ENCODE peak calls at places on chromosome 14, in eight cellular contexts. One of them, this sample, is unnamed.

GRCh38 chr14:30656190-30656632 is 34.1 kb downstream of the SCFD1 start:
- DNase-seq in HepG2: peak; percentile 68
- DNase-seq in GM12878: peak; percentile 4
- DNase-seq in H1: peak; percentile 66
- DNase-seq in A549: peak; percentile 39
- DNase-seq in endothelial cell of umbilical vein: peak; percentile 35
- DNase-seq in K562: peak; percentile 14
- DNase-seq in IMR-90: peak; percentile 26
- DNase-seq in this sample: peak; percentile 15

GRCh38 chr14:99260652-99261551 is 11.1 kb downstream of the BCL11B start:
- DNase-seq in endothelial cell of umbilical vein: no peak
- DNase-seq in IMR-90: no peak
- DNase-seq in A549: no peak
- DNase-seq in K562: no peak
- DNase-seq in H1: no peak
- DNase-seq in GM12878: no peak
- DNase-seq in HepG2: no peak
- DNase-seq in this sample: no peak

GRCh38 chr14:104590240-104590965 is 10.8 kb downstream of the C14orf180 start:
- DNase-seq in A549: no peak
- DNase-seq in HepG2: no peak
- DNase-seq in GM12878: no peak
- DNase-seq in endothelial cell of umbilical vein: no peak
- DNase-seq in H1: no peak
- DNase-seq in K562: no peak
- DNase-seq in IMR-90: no peak
- DNase-seq in this sample: no peak

GRCh38 chr14:93970967-93971634 is 5.3 kb downstream of the ASB2 start:
- DNase-seq in K562: no peak
- DNase-seq in GM12878: no peak
- DNase-seq in HepG2: no peak
- DNase-seq in endothelial cell of umbilical vein: no peak
- DNase-seq in IMR-90: peak; percentile 18
- DNase-seq in H1: no peak
- DNase-seq in A549: no peak
- DNase-seq in this sample: no peak

GRCh38 chr14:31550589-31550988 is 10.6 kb upstream of the NUBPL start:
- DNase-seq in H1: no peak
- DNase-seq in K562: no peak
- DNase-seq in GM12878: no peak
- DNase-seq in endothelial cell of umbilical vein: no peak
- DNase-seq in IMR-90: no peak
- DNase-seq in HepG2: no peak
- DNase-seq in A549: no peak
- DNase-seq in this sample: no peak

GRCh38 chr14:59360923-59361794 is 104.0 kb downstream of the GPR135 start:
- DNase-seq in H1: no peak
- DNase-seq in A549: peak; percentile 90
- DNase-seq in HepG2: peak; percentile 59
- DNase-seq in IMR-90: peak; percentile 82
- DNase-seq in endothelial cell of umbilical vein: peak; percentile 43
- DNase-seq in GM12878: no peak
- DNase-seq in K562: peak; percentile 42
- DNase-seq in this sample: peak; percentile 86

GRCh38 chr14:91119556-91120311 is 5.9 kb downstream of the DGLUCY start:
- DNase-seq in HepG2: no peak
- DNase-seq in IMR-90: peak; percentile 89
- DNase-seq in endothelial cell of umbilical vein: peak; percentile 41
- DNase-seq in H1: no peak
- DNase-seq in K562: no peak
- DNase-seq in GM12878: no peak
- DNase-seq in A549: peak; percentile 33
- DNase-seq in this sample: peak; percentile 81

GRCh38 chr14:47539065-47539464 is 136.3 kb downstream of the MDGA2 start:
- DNase-seq in IMR-90: no peak
- DNase-seq in K562: no peak
- DNase-seq in A549: peak; percentile 13
- DNase-seq in endothelial cell of umbilical vein: peak; percentile 13
- DNase-seq in HepG2: peak; percentile 10
- DNase-seq in H1: peak; percentile 53
- DNase-seq in GM12878: no peak
- DNase-seq in this sample: no peak

GRCh38 chr14:90870950-90871604 is 54.8 kb upstream of the TTC7B start:
- DNase-seq in HepG2: no peak
- DNase-seq in K562: no peak
- DNase-seq in IMR-90: peak; percentile 6
- DNase-seq in GM12878: no peak
- DNase-seq in A549: no peak
- DNase-seq in H1: no peak
- DNase-seq in endothelial cell of umbilical vein: no peak
- DNase-seq in this sample: no peak

GRCh38 chr14:63840981-63841380 is 11.8 kb upstream of the SYNE2 start:
- DNase-seq in K562: no peak
- DNase-seq in HepG2: peak; percentile 44
- DNase-seq in endothelial cell of umbilical vein: no peak
- DNase-seq in IMR-90: no peak
- DNase-seq in H1: peak; percentile 89
- DNase-seq in A549: no peak
- DNase-seq in GM12878: no peak
- DNase-seq in this sample: no peak

GRCh38 chr14:98393527-98393926 is 878.5 kb downstream of the BCL11B start:
- DNase-seq in K562: no peak
- DNase-seq in HepG2: no peak
- DNase-seq in endothelial cell of umbilical vein: no peak
- DNase-seq in IMR-90: no peak
- DNase-seq in A549: no peak
- DNase-seq in GM12878: no peak
- DNase-seq in H1: no peak
- DNase-seq in this sample: no peak

GRCh38 chr14:64762044-64763034 is 58.1 kb downstream of the PLEKHG3 start:
- DNase-seq in endothelial cell of umbilical vein: peak; percentile 89
- DNase-seq in GM12878: no peak
- DNase-seq in H1: no peak
- DNase-seq in K562: peak; percentile 73
- DNase-seq in A549: peak; percentile 91
- DNase-seq in IMR-90: peak; percentile 96
- DNase-seq in HepG2: peak; percentile 35
- DNase-seq in this sample: peak; percentile 51

GRCh38 chr14:101112351-101113107 is 209.0 kb upstream of the RTL1 start:
- DNase-seq in A549: no peak
- DNase-seq in HepG2: no peak
- DNase-seq in endothelial cell of umbilical vein: no peak
- DNase-seq in K562: no peak
- DNase-seq in H1: peak; percentile 26
- DNase-seq in GM12878: no peak
- DNase-seq in IMR-90: no peak
- DNase-seq in this sample: no peak

GRCh38 chr14:73014105-73014504 is 12.8 kb downstream of the ZFYVE1 start:
- DNase-seq in H1: no peak
- DNase-seq in IMR-90: peak; percentile 83
- DNase-seq in A549: no peak
- DNase-seq in GM12878: peak; percentile 90
- DNase-seq in endothelial cell of umbilical vein: no peak
- DNase-seq in K562: no peak
- DNase-seq in HepG2: no peak
- DNase-seq in this sample: no peak

GRCh38 chr14:77225254-77225653 is 43.7 kb downstream of the TMEM63C start:
- DNase-seq in A549: no peak
- DNase-seq in GM12878: no peak
- DNase-seq in IMR-90: no peak
- DNase-seq in HepG2: no peak
- DNase-seq in K562: no peak
- DNase-seq in endothelial cell of umbilical vein: no peak
- DNase-seq in H1: no peak
- DNase-seq in this sample: no peak

GRCh38 chr14:65206448-65207096 is 104.3 kb upstream of the MAX start:
- DNase-seq in IMR-90: peak; percentile 91
- DNase-seq in endothelial cell of umbilical vein: no peak
- DNase-seq in H1: no peak
- DNase-seq in K562: no peak
- DNase-seq in A549: no peak
- DNase-seq in GM12878: peak; percentile 88
- DNase-seq in HepG2: no peak
- DNase-seq in this sample: no peak

GRCh38 chr14:50775357-50775756 is 55.6 kb downstream of the NIN start:
- DNase-seq in HepG2: no peak
- DNase-seq in H1: no peak
- DNase-seq in GM12878: no peak
- DNase-seq in K562: no peak
- DNase-seq in endothelial cell of umbilical vein: peak; percentile 53
- DNase-seq in A549: no peak
- DNase-seq in IMR-90: peak; percentile 93
- DNase-seq in this sample: no peak

GRCh38 chr14:91872517-91873470 is 5.5 kb upstream of the TC2N start:
- DNase-seq in K562: no peak
- DNase-seq in A549: peak; percentile 89
- DNase-seq in HepG2: no peak
- DNase-seq in H1: no peak
- DNase-seq in GM12878: no peak
- DNase-seq in endothelial cell of umbilical vein: peak; percentile 84
- DNase-seq in IMR-90: peak; percentile 83
- DNase-seq in this sample: no peak

GRCh38 chr14:76773188-76773885 is 12.1 kb downstream of the VASH1 start:
- DNase-seq in H1: no peak
- DNase-seq in IMR-90: peak; percentile 82
- DNase-seq in GM12878: no peak
- DNase-seq in HepG2: peak; percentile 41
- DNase-seq in endothelial cell of umbilical vein: peak; percentile 89
- DNase-seq in K562: peak; percentile 65
- DNase-seq in A549: peak; percentile 53
- DNase-seq in this sample: no peak

GRCh38 chr14:55450539-55450938 is 10.1 kb upstream of the TBPL2 start:
- DNase-seq in A549: no peak
- DNase-seq in GM12878: no peak
- DNase-seq in IMR-90: no peak
- DNase-seq in HepG2: no peak
- DNase-seq in H1: peak; percentile 17
- DNase-seq in endothelial cell of umbilical vein: no peak
- DNase-seq in K562: no peak
- DNase-seq in this sample: no peak

GRCh38 chr14:70289138-70289537 is 70.3 kb downstream of the COX16 start:
- DNase-seq in IMR-90: no peak
- DNase-seq in K562: no peak
- DNase-seq in A549: no peak
- DNase-seq in HepG2: no peak
- DNase-seq in H1: no peak
- DNase-seq in endothelial cell of umbilical vein: no peak
- DNase-seq in GM12878: peak; percentile 19
- DNase-seq in this sample: no peak
- H3K4me2 ChIP-seq in IMR-90: no peak overlapping the region
- H3K4me2 ChIP-seq in K562: no peak overlapping the region
- H3K4me2 ChIP-seq in A549: no peak overlapping the region
- H3K4me2 ChIP-seq in HepG2: no peak overlapping the region
- H3K4me2 ChIP-seq in H1: no peak overlapping the region
- H3K4me2 ChIP-seq in endothelial cell of umbilical vein: no peak overlapping the region
- H3K4me2 ChIP-seq in GM12878: peak overlapping the region; percentile 59
- H3K4me2 ChIP-seq in this sample: no peak overlapping the region

DNA sequence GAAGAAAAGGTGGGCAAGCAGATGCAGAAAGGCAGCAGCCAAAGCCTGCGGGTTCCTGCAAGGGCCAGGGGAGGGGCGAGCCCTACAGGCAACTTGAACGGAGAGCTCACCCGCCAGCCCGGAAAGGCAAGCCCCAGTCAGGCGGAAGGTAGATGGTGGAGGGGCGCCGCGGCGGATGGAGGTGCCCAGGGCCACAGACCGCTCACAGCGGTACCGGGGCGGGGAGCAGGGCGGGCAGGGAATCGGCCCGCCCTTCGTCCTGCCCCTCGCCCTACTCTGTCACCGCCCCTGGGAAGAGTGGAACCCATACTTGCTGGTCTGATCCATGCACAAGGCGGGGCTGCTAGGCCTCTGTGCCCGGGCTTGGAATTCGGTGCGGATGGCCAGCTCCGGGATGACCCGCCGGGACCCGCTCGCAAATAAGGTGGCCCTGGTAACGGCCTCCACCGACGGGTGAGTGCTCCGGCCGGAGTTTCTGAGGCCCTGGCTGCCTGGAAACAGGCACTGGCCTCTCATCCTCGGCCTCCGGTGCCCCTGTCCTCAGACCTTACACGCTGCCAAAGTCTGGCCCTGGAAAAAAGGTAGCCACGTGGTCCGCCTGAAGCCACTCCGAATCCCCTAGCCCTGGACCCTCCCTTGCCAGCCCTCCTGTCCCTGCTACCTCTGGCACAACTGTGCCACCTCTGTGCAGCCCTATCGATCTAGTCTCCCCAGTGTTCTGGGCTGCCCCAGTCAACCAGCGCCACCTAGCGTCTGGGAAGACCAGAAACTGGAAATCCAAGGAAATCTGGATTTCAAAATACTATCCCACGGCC is at the start of gene DHRS4:
- DNase-seq in K562: peak; percentile 70
- DNase-seq in GM12878: peak; percentile 47
- DNase-seq in IMR-90: peak; percentile 76
- DNase-seq in HepG2: peak; percentile 94
- DNase-seq in A549: peak; percentile 85
- DNase-seq in endothelial cell of umbilical vein: peak; percentile 82
- DNase-seq in H1: peak; percentile 86
- DNase-seq in this sample: peak; percentile 67
- TF ChIP-seq POLR2A in K562: peak; percentile 65
- TF ChIP-seq POLR2A in GM12878: peak; percentile 71
- TF ChIP-seq POLR2A in IMR-90: peak; percentile 66
- TF ChIP-seq POLR2A in HepG2: peak; percentile 97
- TF ChIP-seq POLR2A in A549: peak; percentile 53
- TF ChIP-seq POLR2A in endothelial cell of umbilical vein: peak; percentile 85
- TF ChIP-seq POLR2A in H1: peak; percentile 78
- TF ChIP-seq POLR2A in this sample: peak; percentile 66

GRCh38 chr14:85534435-85534834 is 4.5 kb downstream of the FLRT2 start:
- DNase-seq in K562: no peak
- DNase-seq in A549: no peak
- DNase-seq in IMR-90: peak; percentile 24
- DNase-seq in HepG2: no peak
- DNase-seq in H1: no peak
- DNase-seq in GM12878: no peak
- DNase-seq in endothelial cell of umbilical vein: peak; percentile 41
- DNase-seq in this sample: no peak
- H3K4me2 ChIP-seq in K562: no peak overlapping the region
- H3K4me2 ChIP-seq in A549: peak overlapping the region; percentile 85
- H3K4me2 ChIP-seq in IMR-90: peak overlapping the region; percentile 88
- H3K4me2 ChIP-seq in HepG2: no peak overlapping the region
- H3K4me2 ChIP-seq in H1: peak overlapping the region; percentile 94
- H3K4me2 ChIP-seq in GM12878: no peak overlapping the region
- H3K4me2 ChIP-seq in endothelial cell of umbilical vein: peak overlapping the region; percentile 97
- H3K4me2 ChIP-seq in this sample: no peak overlapping the region

DNA sequence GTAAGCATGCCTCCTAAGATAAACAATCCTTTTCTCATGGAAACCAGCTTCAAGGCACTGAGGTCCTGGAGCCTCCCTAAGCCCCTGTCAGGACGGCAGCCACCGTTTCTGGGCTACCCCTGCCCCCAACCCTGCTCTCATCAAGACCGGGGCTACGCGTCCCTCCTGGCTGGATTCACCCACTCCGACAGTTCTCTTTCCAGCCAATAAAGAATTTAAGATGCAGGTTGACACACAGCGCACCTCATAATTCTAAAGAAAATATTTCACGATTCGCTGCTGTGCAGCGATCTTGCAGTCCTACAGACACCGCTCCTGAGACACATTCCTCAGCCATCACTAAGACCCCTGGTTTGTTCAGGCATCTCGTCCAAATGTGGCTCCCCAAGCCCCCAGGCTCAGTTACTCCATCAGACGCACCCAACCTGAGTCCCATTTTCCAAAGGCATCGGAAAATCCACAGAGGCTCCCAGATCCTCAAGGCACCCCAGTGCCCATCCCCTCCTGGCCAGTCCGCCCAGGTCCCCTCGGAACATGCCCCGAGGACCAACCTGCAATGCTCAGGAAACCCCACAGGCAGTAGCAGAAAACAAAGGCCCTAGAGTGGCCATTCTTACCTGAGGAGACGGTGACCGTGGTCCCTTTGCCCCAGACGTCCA is 336.3 kb downstream of the TMEM121 start:
- DNase-seq in HepG2: no peak
- DNase-seq in A549: no peak
- DNase-seq in IMR-90: no peak
- DNase-seq in K562: no peak
- DNase-seq in H1: no peak
- DNase-seq in endothelial cell of umbilical vein: no peak
- DNase-seq in GM12878: no peak
- DNase-seq in this sample: no peak
- TF ChIP-seq POLR2A in HepG2: no peak
- TF ChIP-seq POLR2A in A549: no peak
- TF ChIP-seq POLR2A in IMR-90: no peak
- TF ChIP-seq POLR2A in K562: no peak
- TF ChIP-seq POLR2A in H1: no peak
- TF ChIP-seq POLR2A in endothelial cell of umbilical vein: no peak
- TF ChIP-seq POLR2A in GM12878: peak; percentile 81
- TF ChIP-seq POLR2A in this sample: no peak

This sample was measured in HCT116.